ENCODE peak calls at places on chromosomes 7 and 10, in seven cellular contexts. One of them, this sample, is unnamed.

GRCh38 chr10:60032723-60033122 is 126.4 kb upstream of the CCDC6 start:
- DNase-seq in gastrocnemius medialis: peak
- DNase-seq in kidney epithelial cell: peak
- DNase-seq in AG09309: peak
- DNase-seq in keratinocyte: peak
- DNase-seq in Peyer's patch: peak
- DNase-seq in mucosa of descending colon: peak
- DNase-seq in this sample: peak

GRCh38 chr10:96967847-96968246 is 135.7 kb downstream of the LCOR start:
- DNase-seq in gastrocnemius medialis: no peak
- DNase-seq in kidney epithelial cell: no peak
- DNase-seq in AG09309: peak
- DNase-seq in keratinocyte: no peak
- DNase-seq in Peyer's patch: no peak
- DNase-seq in mucosa of descending colon: no peak
- DNase-seq in this sample: no peak

GRCh38 chr7:37283701-37284100 is 165.0 kb downstream of the ELMO1 start:
- DNase-seq in gastrocnemius medialis: no peak
- DNase-seq in kidney epithelial cell: no peak
- DNase-seq in AG09309: no peak
- DNase-seq in keratinocyte: no peak
- DNase-seq in Peyer's patch: no peak
- DNase-seq in mucosa of descending colon: no peak
- DNase-seq in this sample: no peak

GRCh38 chr7:96436880-96437279 is 115.0 kb upstream of the SLC25A13 start:
- DNase-seq in gastrocnemius medialis: no peak
- DNase-seq in kidney epithelial cell: no peak
- DNase-seq in AG09309: no peak
- DNase-seq in keratinocyte: no peak
- DNase-seq in Peyer's patch: no peak
- DNase-seq in mucosa of descending colon: no peak
- DNase-seq in this sample: no peak

GRCh38 chr7:104894313-104894712 is 119.7 kb upstream of the KMT2E start:
- DNase-seq in gastrocnemius medialis: no peak
- DNase-seq in kidney epithelial cell: no peak
- DNase-seq in AG09309: no peak
- DNase-seq in keratinocyte: no peak
- DNase-seq in Peyer's patch: peak
- DNase-seq in mucosa of descending colon: no peak
- DNase-seq in this sample: no peak

GRCh38 chr7:66642186-66642585 is 13.5 kb downstream of the KCTD7 start:
- DNase-seq in gastrocnemius medialis: no peak
- DNase-seq in kidney epithelial cell: no peak
- DNase-seq in AG09309: no peak
- DNase-seq in keratinocyte: no peak
- DNase-seq in Peyer's patch: no peak
- DNase-seq in mucosa of descending colon: no peak
- DNase-seq in this sample: no peak

GRCh38 chr7:94980418-94981142 is 73.2 kb downstream of the PPP1R9A start:
- DNase-seq in gastrocnemius medialis: no peak
- DNase-seq in kidney epithelial cell: no peak
- DNase-seq in AG09309: no peak
- DNase-seq in keratinocyte: no peak
- DNase-seq in Peyer's patch: no peak
- DNase-seq in mucosa of descending colon: no peak
- DNase-seq in this sample: no peak

GRCh38 chr10:35218339-35218955 is 91.8 kb downstream of the CREM start:
- DNase-seq in gastrocnemius medialis: peak
- DNase-seq in kidney epithelial cell: no peak
- DNase-seq in AG09309: peak
- DNase-seq in keratinocyte: peak
- DNase-seq in Peyer's patch: peak
- DNase-seq in mucosa of descending colon: peak
- DNase-seq in this sample: peak

GRCh38 chr10:5945561-5946418 is 31.6 kb downstream of the IL15RA start:
- DNase-seq in gastrocnemius medialis: no peak
- DNase-seq in kidney epithelial cell: no peak
- DNase-seq in AG09309: peak
- DNase-seq in keratinocyte: no peak
- DNase-seq in Peyer's patch: peak
- DNase-seq in mucosa of descending colon: peak
- DNase-seq in this sample: no peak

GRCh38 chr7:51141451-51141971 is 175.1 kb downstream of the COBL start:
- DNase-seq in gastrocnemius medialis: no peak
- DNase-seq in kidney epithelial cell: no peak
- DNase-seq in AG09309: no peak
- DNase-seq in keratinocyte: no peak
- DNase-seq in Peyer's patch: no peak
- DNase-seq in mucosa of descending colon: no peak
- DNase-seq in this sample: no peak

GRCh38 chr7:68288099-68288498 is 1291.5 kb downstream of the TYW1 start:
- DNase-seq in gastrocnemius medialis: no peak
- DNase-seq in kidney epithelial cell: no peak
- DNase-seq in AG09309: no peak
- DNase-seq in keratinocyte: no peak
- DNase-seq in Peyer's patch: no peak
- DNase-seq in mucosa of descending colon: no peak
- DNase-seq in this sample: no peak

GRCh38 chr10:77718957-77719356 is 81.3 kb upstream of the KCNMA1 start:
- DNase-seq in gastrocnemius medialis: no peak
- DNase-seq in kidney epithelial cell: no peak
- DNase-seq in AG09309: no peak
- DNase-seq in keratinocyte: no peak
- DNase-seq in Peyer's patch: no peak
- DNase-seq in mucosa of descending colon: no peak
- DNase-seq in this sample: no peak

GRCh38 chr10:110717830-110718595 is 73.9 kb downstream of the RBM20 start:
- DNase-seq in gastrocnemius medialis: peak
- DNase-seq in kidney epithelial cell: no peak
- DNase-seq in AG09309: no peak
- DNase-seq in keratinocyte: no peak
- DNase-seq in Peyer's patch: no peak
- DNase-seq in mucosa of descending colon: peak
- DNase-seq in this sample: no peak

GRCh38 chr7:83439021-83439420 is 209.9 kb downstream of the SEMA3E start:
- DNase-seq in gastrocnemius medialis: no peak
- DNase-seq in kidney epithelial cell: no peak
- DNase-seq in AG09309: no peak
- DNase-seq in keratinocyte: no peak
- DNase-seq in Peyer's patch: no peak
- DNase-seq in mucosa of descending colon: no peak
- DNase-seq in this sample: no peak

GRCh38 chr10:31051703-31052102 is 20.0 kb upstream of the ZNF438 start:
- DNase-seq in gastrocnemius medialis: no peak
- DNase-seq in kidney epithelial cell: peak
- DNase-seq in AG09309: no peak
- DNase-seq in keratinocyte: no peak
- DNase-seq in Peyer's patch: no peak
- DNase-seq in mucosa of descending colon: no peak
- DNase-seq in this sample: no peak

GRCh38 chr7:50389961-50390360 is 60.2 kb downstream of the FIGNL1 start:
- DNase-seq in gastrocnemius medialis: no peak
- DNase-seq in kidney epithelial cell: no peak
- DNase-seq in AG09309: no peak
- DNase-seq in keratinocyte: no peak
- DNase-seq in Peyer's patch: no peak
- DNase-seq in mucosa of descending colon: no peak
- DNase-seq in this sample: no peak

GRCh38 chr7:14817829-14818228 is 84.7 kb downstream of the DGKB start:
- DNase-seq in gastrocnemius medialis: no peak
- DNase-seq in kidney epithelial cell: no peak
- DNase-seq in AG09309: no peak
- DNase-seq in keratinocyte: no peak
- DNase-seq in Peyer's patch: no peak
- DNase-seq in mucosa of descending colon: no peak
- DNase-seq in this sample: no peak

GRCh38 chr10:103884681-103885139 is 29.3 kb upstream of the SH3PXD2A start:
- DNase-seq in gastrocnemius medialis: no peak
- DNase-seq in kidney epithelial cell: no peak
- DNase-seq in AG09309: no peak
- DNase-seq in keratinocyte: no peak
- DNase-seq in Peyer's patch: no peak
- DNase-seq in mucosa of descending colon: peak
- DNase-seq in this sample: no peak

GRCh38 chr7:51045319-51046102 is 262.8 kb upstream of the GRB10 start:
- DNase-seq in gastrocnemius medialis: no peak
- DNase-seq in kidney epithelial cell: peak
- DNase-seq in AG09309: peak
- DNase-seq in keratinocyte: no peak
- DNase-seq in Peyer's patch: no peak
- DNase-seq in mucosa of descending colon: no peak
- DNase-seq in this sample: no peak

GRCh38 chr7:131104611-131105293 is 222.9 kb upstream of the MKLN1 start:
- DNase-seq in gastrocnemius medialis: no peak
- DNase-seq in kidney epithelial cell: no peak
- DNase-seq in AG09309: no peak
- DNase-seq in keratinocyte: no peak
- DNase-seq in Peyer's patch: no peak
- DNase-seq in mucosa of descending colon: no peak
- DNase-seq in this sample: no peak

GRCh38 chr7:131105294-131105802 is 222.3 kb upstream of the MKLN1 start:
- DNase-seq in gastrocnemius medialis: no peak
- DNase-seq in kidney epithelial cell: no peak
- DNase-seq in AG09309: no peak
- DNase-seq in keratinocyte: no peak
- DNase-seq in Peyer's patch: no peak
- DNase-seq in mucosa of descending colon: peak
- DNase-seq in this sample: no peak

GRCh38 chr7:131106681-131107342 is 220.9 kb upstream of the MKLN1 start:
- DNase-seq in gastrocnemius medialis: peak
- DNase-seq in kidney epithelial cell: no peak
- DNase-seq in AG09309: no peak
- DNase-seq in keratinocyte: no peak
- DNase-seq in Peyer's patch: peak
- DNase-seq in mucosa of descending colon: peak
- DNase-seq in this sample: no peak

GRCh38 chr7:131105803-131106680 is 221.6 kb upstream of the MKLN1 start:
- DNase-seq in gastrocnemius medialis: peak
- DNase-seq in kidney epithelial cell: no peak
- DNase-seq in AG09309: no peak
- DNase-seq in keratinocyte: no peak
- DNase-seq in Peyer's patch: peak
- DNase-seq in mucosa of descending colon: peak
- DNase-seq in this sample: peak

DNA sequence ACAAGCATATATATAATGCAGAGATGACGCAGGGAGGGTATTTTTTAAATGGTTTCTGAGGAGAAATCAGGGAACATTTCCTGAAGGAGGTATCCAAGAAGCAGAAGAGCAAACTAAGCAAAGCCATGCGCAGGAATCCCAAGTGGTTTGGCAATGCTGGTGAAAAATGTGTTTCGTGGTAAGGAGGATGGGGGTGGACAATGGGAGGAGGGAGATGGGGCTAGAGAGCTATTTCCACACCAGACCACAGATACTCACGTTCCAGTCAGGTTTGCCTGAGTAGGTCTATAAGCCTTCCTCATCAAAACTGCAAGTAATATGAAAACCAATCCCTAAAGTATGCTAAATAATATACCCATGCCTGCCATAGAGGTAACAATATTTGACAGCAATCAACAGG is 223.7 kb upstream of the MKLN1 start:
- DNase-seq in gastrocnemius medialis: no peak
- DNase-seq in kidney epithelial cell: no peak
- DNase-seq in AG09309: peak
- DNase-seq in keratinocyte: no peak
- DNase-seq in Peyer's patch: no peak
- DNase-seq in mucosa of descending colon: no peak
- DNase-seq in this sample: no peak
- H3K4me3 ChIP-seq in gastrocnemius medialis: peak
- H3K4me3 ChIP-seq in kidney epithelial cell: no peak
- H3K4me3 ChIP-seq in AG09309: no peak
- H3K4me3 ChIP-seq in keratinocyte: no peak
- H3K4me3 ChIP-seq in Peyer's patch: no peak
- H3K4me3 ChIP-seq in mucosa of descending colon: no peak
- H3K4me3 ChIP-seq in this sample: peak

GRCh38 chr7:55536619-55537457 is 35.5 kb downstream of the VOPP1 start:
- DNase-seq in gastrocnemius medialis: no peak
- DNase-seq in kidney epithelial cell: no peak
- DNase-seq in AG09309: no peak
- DNase-seq in keratinocyte: no peak
- DNase-seq in Peyer's patch: no peak
- DNase-seq in mucosa of descending colon: no peak
- DNase-seq in this sample: no peak
- H3K4me3 ChIP-seq in gastrocnemius medialis: no peak
- H3K4me3 ChIP-seq in kidney epithelial cell: no peak
- H3K4me3 ChIP-seq in AG09309: no peak
- H3K4me3 ChIP-seq in keratinocyte: no peak
- H3K4me3 ChIP-seq in Peyer's patch: peak
- H3K4me3 ChIP-seq in mucosa of descending colon: no peak
- H3K4me3 ChIP-seq in this sample: no peak

DNA sequence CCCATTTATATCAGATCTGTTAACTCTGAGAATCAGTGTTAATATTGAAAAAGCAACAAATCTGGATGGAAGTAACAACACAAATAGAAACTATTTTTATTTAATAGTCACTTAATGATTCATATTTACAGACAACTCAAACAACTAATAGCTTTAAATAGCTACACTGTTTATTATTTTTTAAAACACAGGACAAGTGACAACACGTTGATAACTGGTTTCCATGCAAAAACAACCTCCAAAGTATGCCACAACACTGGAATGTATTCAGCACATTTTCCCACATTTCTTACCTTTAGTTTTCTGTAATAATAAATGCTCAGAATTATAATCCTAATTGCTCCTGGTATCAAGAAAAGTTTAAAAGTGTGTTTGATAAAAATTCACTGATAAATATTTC is 4.0 kb downstream of the SNX13 start:
- DNase-seq in gastrocnemius medialis: no peak
- DNase-seq in kidney epithelial cell: no peak
- DNase-seq in AG09309: no peak
- DNase-seq in keratinocyte: no peak
- DNase-seq in Peyer's patch: no peak
- DNase-seq in mucosa of descending colon: no peak
- DNase-seq in this sample: no peak
- H3K4me3 ChIP-seq in gastrocnemius medialis: no peak
- H3K4me3 ChIP-seq in kidney epithelial cell: no peak
- H3K4me3 ChIP-seq in AG09309: no peak
- H3K4me3 ChIP-seq in keratinocyte: no peak
- H3K4me3 ChIP-seq in Peyer's patch: no peak
- H3K4me3 ChIP-seq in mucosa of descending colon: no peak
- H3K4me3 ChIP-seq in this sample: no peak

GRCh38 chr7:134799387-134799786 is 20.0 kb downstream of the CALD1 start:
- DNase-seq in gastrocnemius medialis: no peak
- DNase-seq in kidney epithelial cell: no peak
- DNase-seq in AG09309: no peak
- DNase-seq in keratinocyte: no peak
- DNase-seq in Peyer's patch: no peak
- DNase-seq in mucosa of descending colon: no peak
- DNase-seq in this sample: no peak

GRCh38 chr7:134806197-134806596 is 26.8 kb downstream of the CALD1 start:
- DNase-seq in gastrocnemius medialis: no peak
- DNase-seq in kidney epithelial cell: no peak
- DNase-seq in AG09309: no peak
- DNase-seq in keratinocyte: no peak
- DNase-seq in Peyer's patch: no peak
- DNase-seq in mucosa of descending colon: no peak
- DNase-seq in this sample: no peak

GRCh38 chr7:134802762-134803161 is 23.3 kb downstream of the CALD1 start:
- DNase-seq in gastrocnemius medialis: no peak
- DNase-seq in kidney epithelial cell: no peak
- DNase-seq in AG09309: no peak
- DNase-seq in keratinocyte: no peak
- DNase-seq in Peyer's patch: no peak
- DNase-seq in mucosa of descending colon: no peak
- DNase-seq in this sample: no peak

GRCh38 chr7:134804854-134805253 is 25.4 kb downstream of the CALD1 start:
- DNase-seq in gastrocnemius medialis: no peak
- DNase-seq in kidney epithelial cell: no peak
- DNase-seq in AG09309: no peak
- DNase-seq in keratinocyte: no peak
- DNase-seq in Peyer's patch: no peak
- DNase-seq in mucosa of descending colon: no peak
- DNase-seq in this sample: no peak

GRCh38 chr7:134804351-134804750 is 24.9 kb downstream of the CALD1 start:
- DNase-seq in gastrocnemius medialis: no peak
- DNase-seq in kidney epithelial cell: no peak
- DNase-seq in AG09309: no peak
- DNase-seq in keratinocyte: no peak
- DNase-seq in Peyer's patch: no peak
- DNase-seq in mucosa of descending colon: no peak
- DNase-seq in this sample: no peak
- H3K4me3 ChIP-seq in gastrocnemius medialis: no peak
- H3K4me3 ChIP-seq in kidney epithelial cell: no peak
- H3K4me3 ChIP-seq in AG09309: no peak
- H3K4me3 ChIP-seq in keratinocyte: no peak
- H3K4me3 ChIP-seq in Peyer's patch: no peak
- H3K4me3 ChIP-seq in mucosa of descending colon: no peak
- H3K4me3 ChIP-seq in this sample: peak

This sample was measured in thoracic aorta.